ENCODE peak calls at places on chromosomes 13 and 19, in four cellular contexts. I, G, F and P are unnamed samples.

GRCh38 chr19:39444598-39445257 is 654 bp upstream of the SUPT5H start:
- DNase-seq in I (peak), F (no peak), G (no peak), P (no peak)

GRCh38 chr19:18558202-18558555 is 509 bp downstream of the KXD1 start:
- DNase-seq in G (no peak), I (no peak), F (no peak), P (no peak)

GRCh38 chr13:21676611-21677021 is 5.7 kb downstream of the FGF9 start:
- DNase-seq in G (no peak), F (no peak), I (no peak), P (no peak)

GRCh38 chr19:38173324-38174041 is 50.5 kb downstream of the DPF1 start:
- DNase-seq in I (no peak), F (no peak), G (peak), P (peak)

GRCh38 chr19:49338691-49339363 is 3.6 kb downstream of the CD37 start:
- DNase-seq in G (no peak), F (peak), I (peak), P (no peak)

GRCh38 chr13:112128052-112128610 is 61.2 kb downstream of the SOX1 start:
- DNase-seq in F (no peak), G (no peak), I (no peak), P (no peak)

GRCh38 chr19:15666883-15667282 is 6.0 kb upstream of the CYP4F12 start:
- DNase-seq in I (no peak), F (no peak), G (no peak), P (no peak)

GRCh38 chr13:66864627-66865026 is 365.5 kb downstream of the PCDH9 start:
- DNase-seq in I (no peak), G (no peak), F (no peak), P (no peak)

GRCh38 chr13:32125221-32125621 is 93.6 kb downstream of the FRY start:
- DNase-seq in I (no peak), F (peak), G (no peak), P (no peak)

GRCh38 chr13:38967446-38967845 is 23.2 kb downstream of the STOML3 start:
- DNase-seq in I (peak), G (no peak), F (no peak), P (no peak)

GRCh38 chr13:82829040-82829439 is 1053.2 kb downstream of the SLITRK1 start:
- DNase-seq in F (no peak), G (no peak), I (no peak), P (no peak)

GRCh38 chr13:67410645-67411044 is 180.5 kb upstream of the PCDH9 start:
- DNase-seq in F (no peak), I (no peak), G (no peak), P (no peak)

GRCh38 chr13:48110132-48110868 is 15.4 kb upstream of the MED4 start:
- DNase-seq in I (no peak), G (no peak), F (no peak), P (no peak)

DNA sequence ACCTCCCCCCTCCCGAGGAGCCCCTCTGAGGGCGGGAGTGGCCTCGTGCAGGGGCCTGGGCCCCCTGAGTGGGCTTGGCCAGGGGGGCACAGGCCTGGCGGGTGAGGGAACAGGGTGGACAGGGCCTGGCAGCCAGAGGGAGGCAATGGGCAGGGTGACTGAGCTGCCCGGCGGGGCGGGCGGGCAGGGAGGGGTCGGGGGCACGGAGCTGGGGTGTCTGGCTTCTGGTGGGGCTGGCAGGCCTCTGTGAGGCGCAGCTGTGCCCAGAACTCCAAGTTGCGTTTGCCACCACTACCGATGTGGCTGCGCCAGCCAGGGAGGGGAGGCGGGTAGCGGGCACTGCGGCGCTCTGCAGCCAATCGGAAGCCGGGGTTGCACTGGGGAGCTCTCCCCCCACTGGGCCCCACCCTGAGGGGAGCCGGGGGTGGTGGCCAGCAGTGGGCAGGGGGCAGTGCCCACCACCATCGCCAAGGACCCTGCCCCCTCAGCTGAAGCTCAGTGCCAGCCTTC is 7.2 kb downstream of the NFIX start:
- DNase-seq in F (no peak), G (no peak), I (no peak), P (no peak)
- TF ChIP-seq CTCF in F (no peak), G (peak), I (no peak), P (no peak)

GRCh38 chr19:3959766-3960131 is 11.2 kb downstream of the DAPK3 start:
- DNase-seq in I (no peak), F (no peak), G (no peak), P (no peak)
- H3K4me3 ChIP-seq in I (no peak), F (no peak), G (no peak), P (no peak)

GRCh38 chr13:99980201-99981114 is 1.1 kb upstream of the ZIC2 start:
- DNase-seq in G (no peak), I (peak), F (peak), P (no peak)
- TF ChIP-seq CTCF in G (no peak), I (no peak), F (no peak), P (no peak)

GRCh38 chr13:43787998-43788397 is 1.2 kb upstream of the ENOX1 start:
- DNase-seq in I (peak), F (peak), G (no peak), P (peak)
- H3K4me3 ChIP-seq in I (no peak), F (peak), G (peak), P (no peak)